ENCODE peak calls at places on chromosomes 13 and 19, in five cellular contexts. One of them, this sample, is unnamed.

GRCh38 chr19:51002542-51003311 is 1.3 kb upstream of the KLK8 start:
- DNase-seq in Peyer's patch: no peak
- DNase-seq in IMR-90: no peak
- DNase-seq in GM06990: peak
- DNase-seq in AG04449: no peak
- DNase-seq in this sample: no peak

GRCh38 chr19:39409886-39410619 is 2.4 kb upstream of the PLEKHG2 start:
- DNase-seq in IMR-90: no peak
- DNase-seq in AG04449: no peak
- DNase-seq in GM06990: peak
- DNase-seq in Peyer's patch: peak
- DNase-seq in this sample: no peak

GRCh38 chr19:28168557-28168956 is 1044.4 kb downstream of the UQCRFS1 start:
- DNase-seq in IMR-90: no peak
- DNase-seq in GM06990: no peak
- DNase-seq in AG04449: no peak
- DNase-seq in Peyer's patch: no peak
- DNase-seq in this sample: no peak

GRCh38 chr19:8208119-8208709 is 956 bp upstream of the CERS4 start:
- DNase-seq in AG04449: no peak
- DNase-seq in IMR-90: no peak
- DNase-seq in Peyer's patch: no peak
- DNase-seq in GM06990: no peak
- DNase-seq in this sample: no peak

GRCh38 chr19:58381460-58382220 is 810 bp upstream of the ZNF837 start:
- DNase-seq in GM06990: no peak
- DNase-seq in Peyer's patch: no peak
- DNase-seq in IMR-90: no peak
- DNase-seq in AG04449: no peak
- DNase-seq in this sample: no peak

GRCh38 chr19:14113762-14114414 is 3.7 kb downstream of the PRKACA start:
- DNase-seq in IMR-90: no peak
- DNase-seq in AG04449: no peak
- DNase-seq in Peyer's patch: peak
- DNase-seq in GM06990: no peak
- DNase-seq in this sample: no peak

GRCh38 chr13:80884031-80884785 is 543.3 kb upstream of the SPRY2 start:
- DNase-seq in Peyer's patch: no peak
- DNase-seq in GM06990: no peak
- DNase-seq in IMR-90: no peak
- DNase-seq in AG04449: no peak
- DNase-seq in this sample: no peak

GRCh38 chr13:42990991-42991891 is 800 bp downstream of the EPSTI1 start:
- DNase-seq in AG04449: no peak
- DNase-seq in IMR-90: no peak
- DNase-seq in Peyer's patch: no peak
- DNase-seq in GM06990: no peak
- DNase-seq in this sample: no peak

GRCh38 chr19:33312065-33312464 is 9.7 kb upstream of the CEBPA start:
- DNase-seq in Peyer's patch: peak
- DNase-seq in AG04449: no peak
- DNase-seq in IMR-90: no peak
- DNase-seq in GM06990: no peak
- DNase-seq in this sample: no peak

GRCh38 chr19:55080121-55080914 is 4.6 kb downstream of the EPS8L1 start:
- DNase-seq in GM06990: peak
- DNase-seq in IMR-90: peak
- DNase-seq in AG04449: no peak
- DNase-seq in Peyer's patch: peak
- DNase-seq in this sample: no peak

GRCh38 chr19:18780631-18781030 is 10.5 kb downstream of the COMP start:
- DNase-seq in Peyer's patch: no peak
- DNase-seq in AG04449: no peak
- DNase-seq in IMR-90: no peak
- DNase-seq in GM06990: no peak
- DNase-seq in this sample: no peak

GRCh38 chr13:42333613-42334328 is 61.8 kb downstream of the AKAP11 start:
- DNase-seq in AG04449: no peak
- DNase-seq in IMR-90: peak
- DNase-seq in Peyer's patch: no peak
- DNase-seq in GM06990: peak
- DNase-seq in this sample: no peak

GRCh38 chr13:32645854-32646253 is 59.6 kb downstream of the PDS5B start:
- DNase-seq in AG04449: no peak
- DNase-seq in GM06990: peak
- DNase-seq in Peyer's patch: no peak
- DNase-seq in IMR-90: no peak
- DNase-seq in this sample: no peak

GRCh38 chr13:40275636-40276035 is 390.8 kb downstream of the FOXO1 start:
- DNase-seq in GM06990: no peak
- DNase-seq in Peyer's patch: no peak
- DNase-seq in AG04449: no peak
- DNase-seq in IMR-90: no peak
- DNase-seq in this sample: no peak

GRCh38 chr19:57269515-57270250 is 10.6 kb upstream of the ZNF460 start:
- DNase-seq in AG04449: peak
- DNase-seq in GM06990: peak
- DNase-seq in IMR-90: peak
- DNase-seq in Peyer's patch: no peak
- DNase-seq in this sample: peak

GRCh38 chr13:68160466-68160865 is 930.3 kb upstream of the PCDH9 start:
- DNase-seq in IMR-90: no peak
- DNase-seq in AG04449: no peak
- DNase-seq in Peyer's patch: no peak
- DNase-seq in GM06990: no peak
- DNase-seq in this sample: no peak

GRCh38 chr19:55909801-55910200 is 22.3 kb downstream of the NLRP13 start:
- DNase-seq in IMR-90: no peak
- DNase-seq in Peyer's patch: no peak
- DNase-seq in AG04449: no peak
- DNase-seq in GM06990: no peak
- DNase-seq in this sample: no peak

GRCh38 chr19:6412111-6412999 is 12.3 kb downstream of the KHSRP start:
- DNase-seq in AG04449: no peak
- DNase-seq in IMR-90: no peak
- DNase-seq in Peyer's patch: peak
- DNase-seq in GM06990: no peak
- DNase-seq in this sample: no peak

GRCh38 chr19:41364546-41365391 is 820 bp upstream of the B9D2 start:
- DNase-seq in GM06990: no peak
- DNase-seq in Peyer's patch: no peak
- DNase-seq in IMR-90: peak
- DNase-seq in AG04449: no peak
- DNase-seq in this sample: no peak

GRCh38 chr19:41363753-41364545 is at the start of gene B9D2:
- DNase-seq in Peyer's patch: peak
- DNase-seq in IMR-90: peak
- DNase-seq in AG04449: peak
- DNase-seq in GM06990: peak
- DNase-seq in this sample: peak

GRCh38 chr19:41363371-41363752 is 587 bp downstream of the B9D2 start:
- DNase-seq in Peyer's patch: no peak
- DNase-seq in GM06990: no peak
- DNase-seq in IMR-90: no peak
- DNase-seq in AG04449: no peak
- DNase-seq in this sample: no peak

GRCh38 chr19:41367848-41368301 is 3.9 kb upstream of the B9D2 start:
- DNase-seq in GM06990: no peak
- DNase-seq in AG04449: peak
- DNase-seq in Peyer's patch: no peak
- DNase-seq in IMR-90: peak
- DNase-seq in this sample: no peak

DNA sequence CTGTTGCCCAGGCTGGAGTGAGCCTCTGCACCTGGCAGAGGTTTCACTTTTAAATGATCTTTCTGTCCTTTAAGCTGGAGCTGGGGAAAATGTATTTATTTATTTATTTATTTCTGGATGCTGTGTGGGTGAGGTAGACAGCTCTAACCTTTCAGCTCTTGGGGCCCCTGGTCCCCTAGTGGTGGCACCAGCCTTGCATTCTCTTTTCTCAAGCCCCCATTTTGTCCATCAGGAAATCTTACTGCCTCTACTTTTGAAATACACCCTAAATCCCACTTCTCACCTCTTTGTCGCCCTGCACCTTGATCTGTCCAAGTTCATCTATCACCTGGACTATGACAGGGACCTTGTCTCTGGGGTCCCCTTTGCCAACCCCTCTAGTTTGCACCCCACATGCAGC is 2.1 kb upstream of the B9D2 start:
- DNase-seq in AG04449: no peak
- DNase-seq in Peyer's patch: no peak
- DNase-seq in GM06990: no peak
- DNase-seq in IMR-90: no peak
- DNase-seq in this sample: no peak
- TF ChIP-seq CTCF in AG04449: no peak
- TF ChIP-seq CTCF in Peyer's patch: no peak
- TF ChIP-seq CTCF in GM06990: peak
- TF ChIP-seq CTCF in IMR-90: peak
- TF ChIP-seq CTCF in this sample: peak

GRCh38 chr19:45973564-45974338 is at the start of gene NOVA2:
- DNase-seq in GM06990: peak
- DNase-seq in AG04449: no peak
- DNase-seq in IMR-90: peak
- DNase-seq in Peyer's patch: peak
- DNase-seq in this sample: no peak

GRCh38 chr19:45969676-45970075 is 4.0 kb downstream of the NOVA2 start:
- DNase-seq in Peyer's patch: no peak
- DNase-seq in IMR-90: no peak
- DNase-seq in GM06990: no peak
- DNase-seq in AG04449: no peak
- DNase-seq in this sample: no peak

GRCh38 chr19:45971260-45971902 is 2.3 kb downstream of the NOVA2 start:
- DNase-seq in GM06990: no peak
- DNase-seq in AG04449: no peak
- DNase-seq in IMR-90: no peak
- DNase-seq in Peyer's patch: no peak
- DNase-seq in this sample: no peak

GRCh38 chr19:45972944-45973525 is 630 bp downstream of the NOVA2 start:
- DNase-seq in Peyer's patch: no peak
- DNase-seq in IMR-90: no peak
- DNase-seq in GM06990: no peak
- DNase-seq in AG04449: no peak
- DNase-seq in this sample: no peak

DNA sequence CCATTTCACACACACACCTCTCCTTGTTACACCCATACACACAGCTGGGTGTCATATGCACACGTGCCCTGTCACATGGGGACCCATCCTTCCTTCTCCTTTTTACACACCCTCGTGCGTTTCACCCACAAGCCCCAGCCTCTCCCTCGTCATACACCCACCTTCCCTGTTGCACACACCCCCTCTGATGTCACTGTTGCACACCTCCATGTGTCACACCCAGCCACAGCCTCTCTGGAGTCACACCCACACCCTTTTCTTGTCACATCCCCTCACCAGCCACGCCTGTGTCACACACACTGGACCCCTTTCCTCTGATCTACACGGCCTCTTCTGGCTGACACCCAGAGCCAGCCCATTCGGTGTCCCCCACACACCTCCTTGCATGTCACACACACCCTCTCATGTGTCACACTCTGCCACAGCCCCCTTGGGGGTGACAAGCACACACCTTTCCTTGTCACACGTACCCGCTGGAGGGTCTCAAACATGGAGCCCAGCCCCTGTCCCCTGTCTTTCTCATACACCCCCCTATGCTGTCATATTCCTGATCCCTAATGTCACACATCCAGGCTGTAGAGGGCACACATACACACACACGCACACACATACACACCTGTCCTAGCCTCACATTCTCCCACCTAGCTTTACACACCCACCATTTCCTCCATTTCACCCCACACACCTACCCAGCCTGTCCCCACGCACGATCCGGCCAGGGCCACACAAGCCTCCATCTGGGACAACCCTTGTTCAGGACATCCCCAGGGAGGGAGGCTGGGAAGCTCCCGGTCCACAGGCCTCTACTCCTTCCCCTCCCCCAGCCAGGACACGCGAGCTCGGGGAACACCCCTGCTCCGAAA is 1.4 kb downstream of the NOVA2 start:
- DNase-seq in GM06990: no peak
- DNase-seq in IMR-90: no peak
- DNase-seq in AG04449: no peak
- DNase-seq in Peyer's patch: no peak
- DNase-seq in this sample: no peak
- H3K4me3 ChIP-seq in GM06990: no peak
- H3K4me3 ChIP-seq in IMR-90: no peak
- H3K4me3 ChIP-seq in AG04449: no peak
- H3K4me3 ChIP-seq in Peyer's patch: peak
- H3K4me3 ChIP-seq in this sample: no peak

GRCh38 chr19:35738887-35739229 is 3.4 kb downstream of the IGFLR1 start:
- DNase-seq in AG04449: no peak
- DNase-seq in IMR-90: no peak
- DNase-seq in GM06990: no peak
- DNase-seq in Peyer's patch: no peak
- DNase-seq in this sample: no peak

GRCh38 chr19:35739275-35740107 is 2.8 kb downstream of the IGFLR1 start:
- DNase-seq in AG04449: no peak
- DNase-seq in Peyer's patch: no peak
- DNase-seq in IMR-90: no peak
- DNase-seq in GM06990: no peak
- DNase-seq in this sample: no peak

GRCh38 chr19:35734889-35735288 is 7.4 kb downstream of the IGFLR1 start:
- DNase-seq in AG04449: no peak
- DNase-seq in GM06990: no peak
- DNase-seq in IMR-90: no peak
- DNase-seq in Peyer's patch: no peak
- DNase-seq in this sample: no peak

GRCh38 chr19:35738021-35738886 is 4.0 kb downstream of the IGFLR1 start:
- DNase-seq in Peyer's patch: no peak
- DNase-seq in AG04449: no peak
- DNase-seq in IMR-90: no peak
- DNase-seq in GM06990: no peak
- DNase-seq in this sample: no peak

GRCh38 chr19:35736913-35737886 is 5.1 kb downstream of the IGFLR1 start:
- DNase-seq in Peyer's patch: no peak
- DNase-seq in IMR-90: no peak
- DNase-seq in GM06990: no peak
- DNase-seq in AG04449: no peak
- DNase-seq in this sample: no peak
- TF ChIP-seq CTCF in Peyer's patch: no peak
- TF ChIP-seq CTCF in IMR-90: no peak
- TF ChIP-seq CTCF in GM06990: peak
- TF ChIP-seq CTCF in AG04449: no peak
- TF ChIP-seq CTCF in this sample: no peak

GRCh38 chr13:48155850-48156249 is 60.9 kb upstream of the MED4 start:
- DNase-seq in IMR-90: peak
- DNase-seq in AG04449: no peak
- DNase-seq in GM06990: peak
- DNase-seq in Peyer's patch: no peak
- DNase-seq in this sample: peak

GRCh38 chr13:48154671-48155070 is 59.8 kb upstream of the MED4 start:
- DNase-seq in IMR-90: no peak
- DNase-seq in AG04449: no peak
- DNase-seq in GM06990: no peak
- DNase-seq in Peyer's patch: no peak
- DNase-seq in this sample: no peak

GRCh38 chr13:48158915-48159314 is 64.0 kb upstream of the MED4 start:
- DNase-seq in GM06990: no peak
- DNase-seq in AG04449: no peak
- DNase-seq in IMR-90: no peak
- DNase-seq in Peyer's patch: no peak
- DNase-seq in this sample: no peak

GRCh38 chr13:48158290-48158689 is 63.4 kb upstream of the MED4 start:
- DNase-seq in AG04449: no peak
- DNase-seq in IMR-90: no peak
- DNase-seq in Peyer's patch: no peak
- DNase-seq in GM06990: no peak
- DNase-seq in this sample: no peak

GRCh38 chr13:48156466-48156865 is 61.6 kb upstream of the MED4 start:
- DNase-seq in GM06990: no peak
- DNase-seq in AG04449: no peak
- DNase-seq in IMR-90: no peak
- DNase-seq in Peyer's patch: peak
- DNase-seq in this sample: no peak
- H3K4me3 ChIP-seq in GM06990: no peak
- H3K4me3 ChIP-seq in AG04449: no peak
- H3K4me3 ChIP-seq in IMR-90: no peak
- H3K4me3 ChIP-seq in Peyer's patch: no peak
- H3K4me3 ChIP-seq in this sample: no peak